ENCODE peak calls at places on chromosomes 12 and 14, in six cellular contexts. F, E, N, L, R and I are unnamed samples.

GRCh38 chr12:92538970-92539749 is 163.6 kb upstream of the PLEKHG7 start:
- DNase-seq in N (no peak), L (peak), R (peak), F (no peak), E (no peak), I (peak)

GRCh38 chr12:19462441-19462840 is 23.1 kb downstream of the AEBP2 start:
- DNase-seq in R (no peak), F (no peak), L (no peak), E (no peak), N (no peak), I (no peak)

GRCh38 chr12:124683330-124683662 is 115.9 kb upstream of the NCOR2 start:
- DNase-seq in F (no peak), E (peak), N (no peak), R (no peak), L (no peak), I (no peak)

GRCh38 chr14:75559045-75559444 is 19.4 kb upstream of the FLVCR2 start:
- DNase-seq in N (no peak), E (no peak), F (no peak), L (no peak), R (no peak), I (no peak)

GRCh38 chr14:69351385-69351784 is 46.7 kb downstream of the ERH start:
- DNase-seq in N (no peak), F (no peak), R (no peak), L (no peak), E (no peak), I (no peak)

GRCh38 chr14:53109028-53109687 is 44.0 kb downstream of the DDHD1 start:
- DNase-seq in E (no peak), L (no peak), R (no peak), F (no peak), N (no peak), I (no peak)

GRCh38 chr12:121766290-121767039 is 27.0 kb downstream of the RHOF start:
- DNase-seq in N (no peak), E (no peak), F (no peak), L (no peak), R (no peak), I (peak)

GRCh38 chr12:11555743-11556625 is 93.5 kb upstream of the ETV6 start:
- DNase-seq in R (no peak), E (peak), N (no peak), L (no peak), F (no peak), I (no peak)

GRCh38 chr12:55737581-55738112 is 5.3 kb upstream of the GDF11 start:
- DNase-seq in F (no peak), E (no peak), N (peak), L (no peak), R (no peak), I (no peak)
- TF ChIP-seq CTCF in F (peak), E (no peak), N (no peak), L (no peak), R (no peak), I (no peak)

DNA sequence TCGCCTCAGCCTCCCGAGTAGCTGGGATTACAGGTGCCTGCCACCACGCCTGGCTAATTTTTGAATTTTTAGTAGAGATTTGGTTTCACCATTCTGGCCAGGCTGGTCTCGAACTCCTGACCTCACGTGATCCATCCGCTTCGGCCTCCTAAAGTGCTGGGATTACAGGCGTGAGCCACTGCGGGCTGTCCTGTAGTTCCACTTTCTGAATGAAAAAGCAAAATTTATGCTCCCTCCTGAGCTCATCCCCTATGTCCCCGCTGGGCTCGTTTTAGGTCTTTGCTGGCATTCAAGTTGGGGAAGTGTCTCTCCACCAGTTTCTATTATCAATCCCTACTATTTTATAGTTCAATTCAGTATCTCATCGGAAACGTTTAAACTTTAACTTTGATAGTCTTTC is 11.7 kb upstream of the DNAL1 start:
- DNase-seq in N (no peak), E (no peak), R (no peak), F (no peak), L (no peak), I (no peak)
- H3K4me3 ChIP-seq in N (no peak), E (peak), R (no peak), F (peak), L (no peak), I (peak)

GRCh38 chr12:104651812-104652211 is 195.1 kb downstream of the CHST11 start:
- DNase-seq in F (no peak), N (no peak), L (no peak), E (no peak), R (no peak), I (no peak)

GRCh38 chr12:104656383-104656782 is 199.6 kb downstream of the CHST11 start:
- DNase-seq in R (no peak), E (no peak), L (no peak), F (no peak), N (no peak), I (no peak)

GRCh38 chr12:104655059-104655609 is 198.4 kb downstream of the CHST11 start:
- DNase-seq in E (no peak), L (no peak), R (no peak), F (no peak), N (no peak), I (no peak)

GRCh38 chr12:104652910-104653309 is 196.2 kb downstream of the CHST11 start:
- DNase-seq in L (no peak), F (no peak), N (no peak), R (peak), E (no peak), I (no peak)

DNA sequence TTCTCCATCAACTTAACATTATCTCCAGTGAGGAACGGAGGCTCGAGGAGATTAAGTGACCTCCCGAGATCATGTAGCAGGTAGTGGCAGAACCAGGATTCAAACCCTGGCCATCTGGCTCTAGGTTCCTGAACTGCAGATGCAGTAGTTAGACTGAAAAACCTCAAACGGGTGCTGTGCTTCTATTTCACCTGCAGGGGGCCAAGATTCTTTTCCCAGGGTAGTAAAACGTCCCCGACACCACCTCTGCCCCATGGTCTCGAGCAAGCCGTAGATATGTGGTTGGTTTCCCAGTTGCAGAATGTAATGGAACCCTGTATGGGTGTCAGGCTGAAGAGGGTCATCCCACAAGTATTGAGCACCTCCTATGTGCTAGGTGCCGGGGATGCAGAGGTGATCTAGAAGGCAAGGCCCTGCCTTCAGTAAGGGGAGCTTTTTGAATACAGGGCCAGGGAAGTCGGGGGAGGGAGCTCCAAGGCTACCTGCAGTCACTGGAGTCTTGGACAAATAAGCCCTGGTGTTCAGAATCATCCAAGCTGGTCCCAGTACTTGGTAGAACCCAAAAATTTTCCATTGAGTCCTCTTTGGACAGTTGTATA is 197.1 kb downstream of the CHST11 start:
- DNase-seq in N (no peak), F (no peak), R (no peak), L (no peak), E (no peak), I (no peak)
- TF ChIP-seq CTCF in N (peak), F (peak), R (peak), L (no peak), E (no peak), I (no peak)

DNA sequence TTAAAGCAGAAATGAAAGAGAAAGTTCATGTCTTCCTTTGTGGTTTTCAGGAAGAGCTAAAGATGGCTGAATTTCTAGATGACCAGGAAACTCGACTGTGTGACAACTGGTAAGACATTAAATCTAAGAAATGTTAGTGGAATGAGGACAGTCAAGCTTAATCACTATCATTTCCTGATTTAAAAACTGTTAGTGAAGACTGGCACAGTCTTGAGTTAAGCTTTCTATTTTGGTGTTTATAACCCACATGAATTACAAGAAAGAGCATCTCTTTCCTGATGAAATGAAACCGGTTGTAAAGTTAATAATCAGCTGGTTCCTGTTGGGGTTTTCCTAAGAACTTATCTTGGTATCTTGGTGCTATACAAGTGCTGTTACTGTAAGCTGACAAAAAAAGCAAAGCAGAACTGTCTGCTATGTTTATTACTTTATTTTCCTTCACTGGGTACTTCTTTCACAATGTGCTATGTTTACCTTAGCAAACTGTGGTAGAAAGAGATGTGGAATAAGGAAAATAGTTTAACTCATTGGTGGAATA is 5.2 kb downstream of the TRAFD1 start:
- DNase-seq in N (no peak), F (no peak), R (no peak), E (no peak), L (no peak), I (no peak)
- H3K4me3 ChIP-seq in N (no peak), F (no peak), R (peak), E (no peak), L (no peak), I (peak)

DNA sequence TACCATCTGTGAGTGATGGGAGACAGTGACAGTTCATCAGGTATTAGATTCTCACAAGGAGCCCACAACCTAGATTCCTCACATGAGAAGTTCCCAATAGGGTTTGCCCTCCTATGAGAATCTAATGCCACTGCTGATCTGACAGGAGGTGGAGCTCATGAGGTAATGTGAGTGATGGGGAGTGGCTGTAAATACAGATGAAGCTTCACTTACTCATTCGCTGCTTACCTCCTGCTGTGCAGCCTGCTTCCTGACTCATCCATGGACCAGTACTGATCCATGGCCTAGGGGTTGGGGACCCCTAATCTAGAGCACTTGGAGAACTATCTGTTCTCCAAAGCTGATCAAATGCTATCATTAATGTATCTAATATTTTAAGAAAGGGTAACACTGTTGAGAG is 17.7 kb downstream of the CLEC2D start:
- DNase-seq in L (no peak), F (no peak), R (no peak), E (no peak), N (no peak), I (peak)
- TF ChIP-seq CTCF in L (no peak), F (no peak), R (no peak), E (no peak), N (no peak), I (no peak)

GRCh38 chr12:91361864-91362263 is 179.2 kb upstream of the DCN start:
- DNase-seq in F (no peak), R (no peak), N (peak), E (no peak), L (no peak), I (no peak)
- H3K4me3 ChIP-seq in F (no peak), R (no peak), N (no peak), E (no peak), L (no peak), I (no peak)

DNA sequence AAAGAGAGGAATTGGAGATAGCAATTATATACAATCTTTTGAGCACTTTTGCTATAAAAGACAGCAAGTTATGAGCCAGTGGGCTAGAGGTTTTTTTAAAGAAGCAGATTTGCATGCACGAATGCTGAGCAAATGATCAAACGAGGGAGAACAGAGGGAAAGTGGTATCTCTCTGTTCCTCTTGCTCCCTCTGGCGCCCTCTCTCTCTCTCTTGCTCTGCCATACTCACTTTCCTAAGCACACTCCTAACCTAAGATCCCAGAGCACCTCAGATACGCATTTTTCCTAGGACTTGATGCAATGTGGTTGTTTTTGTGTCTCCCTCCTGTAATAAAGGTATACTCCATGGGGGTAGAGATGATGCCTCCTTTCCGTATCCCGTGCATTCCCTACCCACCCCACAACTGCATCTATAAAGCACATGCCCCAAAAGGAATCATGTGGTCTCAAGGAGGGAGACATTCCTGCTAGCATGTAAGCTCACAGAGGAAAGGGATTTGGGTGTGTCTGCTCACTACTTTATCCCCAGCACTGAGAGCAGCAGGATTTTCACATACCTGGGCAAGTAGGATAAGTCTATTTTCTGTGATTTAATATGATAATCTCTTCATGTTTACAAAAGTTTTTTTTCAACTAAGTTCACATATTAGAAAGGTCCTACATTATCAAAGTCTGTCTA is 270.2 kb downstream of the SSPN start:
- DNase-seq in F (no peak), R (no peak), L (no peak), N (no peak), E (no peak), I (peak)
- TF ChIP-seq CTCF in F (peak), R (no peak), L (no peak), N (peak), E (no peak), I (no peak)

DNA sequence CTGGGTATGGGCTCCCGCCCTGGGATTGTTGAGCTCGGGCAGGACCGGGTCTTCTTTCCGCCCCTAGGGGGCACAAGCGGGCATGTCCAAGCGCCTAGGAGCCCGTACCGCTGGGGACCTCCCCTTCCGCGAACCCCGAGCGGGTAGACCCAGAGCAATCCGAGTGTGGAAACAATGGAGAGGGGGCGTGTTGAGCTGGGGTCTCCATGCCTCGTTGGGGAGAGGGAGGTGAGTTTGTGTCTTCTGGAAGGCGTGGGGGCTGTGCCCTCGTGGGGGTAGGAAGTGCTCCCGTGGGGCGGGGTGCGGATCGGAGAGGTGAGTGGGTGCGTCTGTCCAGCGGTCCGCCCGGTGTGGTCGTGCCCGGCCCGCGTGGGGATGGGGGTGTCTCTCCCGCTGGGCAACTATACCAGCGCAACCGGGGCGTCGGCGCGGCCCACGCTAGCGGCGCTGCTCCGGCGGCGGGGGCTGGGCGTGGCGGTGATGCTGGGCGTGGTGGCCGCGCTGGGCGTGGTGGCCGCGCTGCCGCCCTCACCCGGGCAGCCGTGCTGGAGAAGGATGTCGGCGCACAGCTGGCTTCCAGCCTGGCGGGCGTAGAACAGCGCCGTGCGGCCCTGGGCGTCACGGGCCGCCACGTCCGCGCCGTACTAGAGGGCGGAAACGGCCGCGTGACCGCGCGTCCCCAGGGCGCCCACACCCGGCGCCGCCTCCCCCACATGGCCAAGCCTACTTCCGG is 12.2 kb downstream of the AGAP2 start:
- DNase-seq in L (peak), R (no peak), N (peak), E (peak), F (no peak), I (peak)
- H3K4me3 ChIP-seq in L (peak), R (no peak), N (peak), E (peak), F (peak), I (peak)